ENCODE peak calls at places on chromosomes 2 and 18, in five cellular contexts. N is HCT116, M is HepG2, H is K562, I is SK-N-SH. V is an unnamed sample. For H3K27me3, the result is how much of the 10 kb centered on the place peaks cover.

GRCh38 chr2:222307978-222308479 is 9.2 kb upstream of the PAX3 start:
- DNase-seq in N (no peak), M (no peak), H (no peak), I (no peak), V (no peak)

GRCh38 chr2:60555066-60555793 is 1.8 kb upstream of the BCL11A start:
- DNase-seq in N (peak), M (peak), H (peak), I (peak), V (peak)

GRCh38 chr18:50286391-50287027 is 983 bp downstream of the CXXC1 start:
- DNase-seq in N (peak), M (no peak), H (peak), I (peak), V (no peak)

GRCh38 chr2:43192939-43193651 is 33.3 kb downstream of the ZFP36L2 start:
- DNase-seq in N (no peak), M (peak), H (no peak), I (no peak), V (no peak)

GRCh38 chr2:39216495-39217191 is 27.1 kb downstream of the CDKL4 start:
- DNase-seq in N (no peak), M (peak), H (no peak), I (no peak), V (peak)

GRCh38 chr2:120766758-120767351 is 31.2 kb downstream of the GLI2 start:
- DNase-seq in N (no peak), M (no peak), H (no peak), I (no peak), V (no peak)

GRCh38 chr18:78975282-78975681 is 4.3 kb upstream of the SALL3 start:
- DNase-seq in N (no peak), M (no peak), H (no peak), I (no peak), V (no peak)

GRCh38 chr2:47313141-47313691 is 89.7 kb upstream of the MSH2 start:
- DNase-seq in N (peak), M (peak), H (peak), I (no peak), V (no peak)

GRCh38 chr2:37740330-37740729 is 68.9 kb upstream of the CDC42EP3 start:
- DNase-seq in N (no peak), M (no peak), H (no peak), I (no peak), V (no peak)

GRCh38 chr2:8169443-8169842 is 512.4 kb upstream of the ID2 start:
- DNase-seq in N (no peak), M (no peak), H (no peak), I (no peak), V (no peak)

GRCh38 chr2:5725072-5725471 is 32.9 kb downstream of the SOX11 start:
- DNase-seq in N (no peak), M (no peak), H (no peak), I (no peak), V (no peak)

GRCh38 chr2:140454717-140455116 is 1674.5 kb upstream of the NXPH2 start:
- DNase-seq in N (peak), M (no peak), H (no peak), I (no peak), V (no peak)

GRCh38 chr2:169362346-169363026 is at the start of gene LRP2:
- DNase-seq in N (no peak), M (peak), H (peak), I (peak), V (no peak)

GRCh38 chr2:84631047-84631446 is 114.7 kb downstream of the DNAH6 start:
- DNase-seq in N (peak), M (peak), H (peak), I (peak), V (no peak)

GRCh38 chr2:231707625-231708049 is 688 bp upstream of the PTMA start:
- DNase-seq in N (peak), M (no peak), H (no peak), I (peak), V (no peak)

GRCh38 chr2:58535182-58535581 is 294.1 kb upstream of the FANCL start:
- DNase-seq in N (no peak), M (no peak), H (no peak), I (no peak), V (no peak)

GRCh38 chr2:196315388-196316049 is 144.1 kb upstream of the STK17B start:
- DNase-seq in N (no peak), M (no peak), H (no peak), I (no peak), V (no peak)

GRCh38 chr2:159713691-159714585 is 1.6 kb downstream of the MARCHF7 start:
- DNase-seq in N (no peak), M (peak), H (peak), I (peak), V (no peak)

GRCh38 chr2:235570256-235570655 is 76.4 kb downstream of the AGAP1 start:
- DNase-seq in N (no peak), M (peak), H (no peak), I (no peak), V (no peak)

GRCh38 chr18:71239111-71239624 is 950.3 kb downstream of the SOCS6 start:
- DNase-seq in N (no peak), M (no peak), H (no peak), I (no peak), V (no peak)

GRCh38 chr2:34549710-34550345 is 950.7 kb upstream of the FAM98A start:
- DNase-seq in N (no peak), M (no peak), H (no peak), I (no peak), V (no peak)

GRCh38 chr18:60684843-60685513 is 312.4 kb upstream of the MC4R start:
- DNase-seq in N (peak), M (peak), H (no peak), I (peak), V (no peak)

GRCh38 chr18:35470440-35470839 is 27.3 kb downstream of the INO80C start:
- DNase-seq in N (no peak), M (no peak), H (no peak), I (no peak), V (no peak)

GRCh38 chr2:161416633-161417427 is 733 bp downstream of the TBR1 start:
- DNase-seq in N (no peak), M (no peak), H (no peak), I (peak), V (no peak)

GRCh38 chr2:161415467-161416293 is 417 bp upstream of the TBR1 start:
- DNase-seq in N (no peak), M (peak), H (no peak), I (peak), V (no peak)

GRCh38 chr2:161417428-161418274 is 1.6 kb downstream of the TBR1 start:
- DNase-seq in N (no peak), M (no peak), H (no peak), I (no peak), V (no peak)

GRCh38 chr2:161415041-161415440 is 1.1 kb upstream of the TBR1 start:
- DNase-seq in N (no peak), M (no peak), H (no peak), I (peak), V (no peak)

GRCh38 chr2:161416294-161416632 is at the start of gene TBR1:
- DNase-seq in N (no peak), M (no peak), H (no peak), I (peak), V (no peak)
- H3K27me3 ChIP-seq in N (under half), M (under half), H (half or more), I (half or more), V (half or more)

GRCh38 chr2:144267209-144267608 is 252.7 kb downstream of the ZEB2 start:
- DNase-seq in N (no peak), M (no peak), H (no peak), I (no peak), V (no peak)
- TF ChIP-seq REST in N (no peak), M (no peak), H (no peak), I (no peak), V (no peak)

GRCh38 chr2:182058056-182058455 is 72.4 kb downstream of the PPP1R1C start:
- DNase-seq in N (no peak), M (no peak), H (no peak), I (no peak), V (no peak)

GRCh38 chr2:182055993-182056392 is 70.3 kb downstream of the PPP1R1C start:
- DNase-seq in N (no peak), M (no peak), H (no peak), I (no peak), V (no peak)

GRCh38 chr2:182061739-182062138 is 76.1 kb downstream of the PPP1R1C start:
- DNase-seq in N (no peak), M (no peak), H (no peak), I (no peak), V (no peak)

GRCh38 chr2:182062329-182062972 is 76.8 kb downstream of the PPP1R1C start:
- DNase-seq in N (no peak), M (no peak), H (no peak), I (no peak), V (no peak)

DNA sequence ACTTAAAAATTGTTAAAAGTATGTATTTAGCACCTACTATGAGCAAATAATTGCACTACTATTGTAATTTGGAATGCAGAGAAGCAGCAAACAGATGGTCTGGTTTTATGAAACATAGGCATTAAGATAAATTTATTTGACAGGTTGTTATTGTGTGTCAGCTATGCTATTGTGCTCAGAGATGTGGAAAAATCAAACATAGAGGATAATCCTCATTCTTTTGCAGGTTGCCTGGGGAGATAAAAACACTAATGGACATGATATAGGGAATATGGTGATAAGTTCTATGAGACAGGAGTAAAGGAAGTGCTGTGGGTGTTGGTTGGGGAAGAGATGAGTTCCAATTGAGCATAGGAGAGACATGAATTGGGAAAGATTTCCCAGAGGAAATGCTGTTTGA is 71.3 kb downstream of the PPP1R1C start:
- DNase-seq in N (no peak), M (no peak), H (no peak), I (no peak), V (no peak)
- H3K27me3 ChIP-seq in N (under half), M (under half), H (under half), I (under half), V (under half)

DNA sequence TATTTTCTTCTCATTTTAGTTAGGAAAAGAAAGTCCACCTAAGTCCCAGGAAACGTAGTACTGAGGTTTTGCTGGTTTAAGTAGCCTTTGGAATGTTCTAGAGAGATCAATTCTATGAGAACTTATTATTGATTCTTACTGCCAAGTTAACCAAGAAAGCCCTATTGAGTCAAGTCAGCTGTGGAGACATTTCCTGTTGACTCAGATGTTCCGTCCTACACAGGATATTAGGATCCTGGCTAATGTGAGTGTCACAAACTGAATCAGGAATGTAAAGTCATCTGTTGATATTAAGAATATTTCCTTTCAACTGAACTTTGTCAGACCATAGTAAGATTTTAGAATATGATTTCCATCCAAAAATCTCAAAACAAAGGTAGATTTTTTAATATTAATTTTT is 654.3 kb downstream of the LRRTM4 start:
- DNase-seq in N (no peak), M (no peak), H (no peak), I (no peak), V (no peak)
- TF ChIP-seq REST in N (no peak), M (no peak), H (no peak), I (no peak), V (no peak)

GRCh38 chr2:218991674-218992168 is 1.5 kb downstream of the CRYBA2 start:
- DNase-seq in N (no peak), M (no peak), H (peak), I (peak), V (no peak)

GRCh38 chr2:218993345-218994315 is at the start of gene CRYBA2:
- DNase-seq in N (no peak), M (no peak), H (peak), I (peak), V (no peak)

GRCh38 chr2:218990612-218991011 is 2.6 kb downstream of the CRYBA2 start:
- DNase-seq in N (no peak), M (no peak), H (no peak), I (no peak), V (no peak)

GRCh38 chr2:218992703-218993344 is 398 bp downstream of the CRYBA2 start:
- DNase-seq in N (no peak), M (no peak), H (no peak), I (peak), V (no peak)

GRCh38 chr2:218992196-218992595 is 1.0 kb downstream of the CRYBA2 start:
- DNase-seq in N (no peak), M (no peak), H (no peak), I (peak), V (no peak)
- H3K27me3 ChIP-seq in N (under half), M (under half), H (under half), I (under half), V (half or more)

V was measured in HL-60.